ENCODE peak calls at places on chromosomes 7 and 10, in five cellular contexts. I, T, A, Y and Q are unnamed samples.
A peak's percentile ranks its signal among the peaks of the same experiment; 100 is the strongest.

GRCh38 chr7:129271500-129272355 is 46.9 kb downstream of the AHCYL2 start:
- DNase-seq in I (peak; percentile 78), T (peak; percentile 70), A (peak; percentile 51), Y (peak; percentile 72), Q (peak; percentile 69)

GRCh38 chr7:41809487-41810257 is 106.8 kb upstream of the INHBA start:
- DNase-seq in I (no peak), T (peak; percentile 91), A (no peak), Y (peak; percentile 34), Q (no peak)

GRCh38 chr7:157233677-157234076 is 95.0 kb downstream of the UBE3C start:
- DNase-seq in I (no peak), T (peak; percentile 33), A (no peak), Y (peak; percentile 78), Q (no peak)

GRCh38 chr10:71696635-71697326 is 22.8 kb downstream of the C10orf105 start:
- DNase-seq in I (peak; percentile 81), T (no peak), A (peak; percentile 67), Y (peak; percentile 19), Q (peak; percentile 23)

GRCh38 chr7:27808626-27809025 is 68.7 kb downstream of the TAX1BP1 start:
- DNase-seq in I (peak; percentile 15), T (peak; percentile 62), A (no peak), Y (peak; percentile 75), Q (no peak)

GRCh38 chr7:118517275-118517674 is 292.8 kb downstream of the ANKRD7 start:
- DNase-seq in I (no peak), T (no peak), A (no peak), Y (peak; percentile 1), Q (no peak)

GRCh38 chr10:43686414-43686813 is 37.7 kb upstream of the ZNF32 start:
- DNase-seq in I (no peak), T (no peak), A (no peak), Y (no peak), Q (no peak)

GRCh38 chr7:148698397-148699023 is at the start of gene CUL1:
- DNase-seq in I (peak; percentile 93), T (peak; percentile 77), A (peak; percentile 85), Y (peak; percentile 68), Q (peak; percentile 67)

GRCh38 chr10:71553371-71553900 is 156.7 kb downstream of the CDH23 start:
- DNase-seq in I (no peak), T (no peak), A (no peak), Y (no peak), Q (no peak)

GRCh38 chr7:105565190-105565589 is 16.1 kb downstream of the EFCAB10 start:
- DNase-seq in I (no peak), T (no peak), A (no peak), Y (no peak), Q (no peak)

GRCh38 chr10:34157501-34157900 is 657.6 kb downstream of the PARD3 start:
- DNase-seq in I (no peak), T (peak; percentile 65), A (no peak), Y (no peak), Q (no peak)